ENCODE peak calls at places on chromosome 1, in seven cellular contexts. One of them, this sample, is unnamed.

GRCh38 chr1:11629626-11630025 is 24.6 kb downstream of the FBXO2 start:
- DNase-seq in fibroblast of mammary gland: peak
- DNase-seq in HS-27A: no peak
- DNase-seq in aorta: no peak
- DNase-seq in GM20000: no peak
- DNase-seq in activated B cell treated with CpG ODN at 0.5 μM for 24 hours: no peak
- DNase-seq in neural crest cell: no peak
- DNase-seq in this sample: no peak

GRCh38 chr1:26175346-26175745 is 1.9 kb upstream of the CNKSR1 start:
- DNase-seq in fibroblast of mammary gland: no peak
- DNase-seq in GM20000: no peak
- DNase-seq in aorta: no peak
- DNase-seq in activated B cell treated with CpG ODN at 0.5 μM for 24 hours: no peak
- DNase-seq in HS-27A: no peak
- DNase-seq in neural crest cell: no peak
- DNase-seq in this sample: no peak

GRCh38 chr1:81703736-81704463 is 96.8 kb upstream of the ADGRL2 start:
- DNase-seq in fibroblast of mammary gland: peak
- DNase-seq in HS-27A: no peak
- DNase-seq in activated B cell treated with CpG ODN at 0.5 μM for 24 hours: no peak
- DNase-seq in GM20000: no peak
- DNase-seq in neural crest cell: no peak
- DNase-seq in aorta: no peak
- DNase-seq in this sample: no peak

GRCh38 chr1:2378441-2378851 is 12.9 kb downstream of the MORN1 start:
- DNase-seq in aorta: peak
- DNase-seq in HS-27A: no peak
- DNase-seq in activated B cell treated with CpG ODN at 0.5 μM for 24 hours: no peak
- DNase-seq in neural crest cell: no peak
- DNase-seq in GM20000: no peak
- DNase-seq in fibroblast of mammary gland: no peak
- DNase-seq in this sample: no peak

GRCh38 chr1:244002721-244003120 is 48.4 kb upstream of the ZBTB18 start:
- DNase-seq in activated B cell treated with CpG ODN at 0.5 μM for 24 hours: no peak
- DNase-seq in fibroblast of mammary gland: no peak
- DNase-seq in neural crest cell: no peak
- DNase-seq in aorta: no peak
- DNase-seq in GM20000: no peak
- DNase-seq in HS-27A: no peak
- DNase-seq in this sample: no peak

GRCh38 chr1:201020647-201021332 is 2.7 kb downstream of the KIF21B start:
- DNase-seq in aorta: no peak
- DNase-seq in HS-27A: no peak
- DNase-seq in fibroblast of mammary gland: no peak
- DNase-seq in activated B cell treated with CpG ODN at 0.5 μM for 24 hours: no peak
- DNase-seq in GM20000: no peak
- DNase-seq in neural crest cell: no peak
- DNase-seq in this sample: no peak

GRCh38 chr1:208183977-208184901 is 59.9 kb downstream of the PLXNA2 start:
- DNase-seq in aorta: peak
- DNase-seq in fibroblast of mammary gland: peak
- DNase-seq in HS-27A: peak
- DNase-seq in activated B cell treated with CpG ODN at 0.5 μM for 24 hours: no peak
- DNase-seq in GM20000: no peak
- DNase-seq in neural crest cell: no peak
- DNase-seq in this sample: no peak

GRCh38 chr1:193408782-193409293 is 222.4 kb upstream of the B3GALT2 start:
- DNase-seq in neural crest cell: no peak
- DNase-seq in aorta: peak
- DNase-seq in GM20000: no peak
- DNase-seq in fibroblast of mammary gland: peak
- DNase-seq in HS-27A: peak
- DNase-seq in activated B cell treated with CpG ODN at 0.5 μM for 24 hours: no peak
- DNase-seq in this sample: no peak

GRCh38 chr1:32933742-32934322 is 30.8 kb downstream of the RNF19B start:
- DNase-seq in fibroblast of mammary gland: no peak
- DNase-seq in neural crest cell: no peak
- DNase-seq in aorta: no peak
- DNase-seq in GM20000: no peak
- DNase-seq in activated B cell treated with CpG ODN at 0.5 μM for 24 hours: no peak
- DNase-seq in HS-27A: no peak
- DNase-seq in this sample: no peak

GRCh38 chr1:5001466-5001865 is 347.1 kb downstream of the AJAP1 start:
- DNase-seq in neural crest cell: peak
- DNase-seq in fibroblast of mammary gland: no peak
- DNase-seq in activated B cell treated with CpG ODN at 0.5 μM for 24 hours: no peak
- DNase-seq in GM20000: no peak
- DNase-seq in HS-27A: no peak
- DNase-seq in aorta: no peak
- DNase-seq in this sample: no peak

GRCh38 chr1:31011719-31012118 is 53.8 kb downstream of the PUM1 start:
- DNase-seq in fibroblast of mammary gland: no peak
- DNase-seq in GM20000: no peak
- DNase-seq in HS-27A: no peak
- DNase-seq in aorta: no peak
- DNase-seq in neural crest cell: no peak
- DNase-seq in activated B cell treated with CpG ODN at 0.5 μM for 24 hours: no peak
- DNase-seq in this sample: no peak

GRCh38 chr1:212091438-212092121 is 56.0 kb downstream of the DTL start:
- DNase-seq in aorta: no peak
- DNase-seq in GM20000: no peak
- DNase-seq in activated B cell treated with CpG ODN at 0.5 μM for 24 hours: no peak
- DNase-seq in neural crest cell: no peak
- DNase-seq in HS-27A: no peak
- DNase-seq in fibroblast of mammary gland: no peak
- DNase-seq in this sample: no peak

GRCh38 chr1:29542476-29543015 is 306.2 kb downstream of the PTPRU start:
- DNase-seq in neural crest cell: no peak
- DNase-seq in aorta: no peak
- DNase-seq in HS-27A: no peak
- DNase-seq in activated B cell treated with CpG ODN at 0.5 μM for 24 hours: no peak
- DNase-seq in fibroblast of mammary gland: no peak
- DNase-seq in GM20000: no peak
- DNase-seq in this sample: no peak

GRCh38 chr1:21604208-21604957 is 64.8 kb downstream of the RAP1GAP start:
- DNase-seq in fibroblast of mammary gland: no peak
- DNase-seq in aorta: no peak
- DNase-seq in neural crest cell: no peak
- DNase-seq in HS-27A: no peak
- DNase-seq in GM20000: no peak
- DNase-seq in activated B cell treated with CpG ODN at 0.5 μM for 24 hours: no peak
- DNase-seq in this sample: no peak

GRCh38 chr1:224769987-224770693 is 154.0 kb downstream of the CNIH3 start:
- DNase-seq in GM20000: no peak
- DNase-seq in activated B cell treated with CpG ODN at 0.5 μM for 24 hours: no peak
- DNase-seq in HS-27A: peak
- DNase-seq in fibroblast of mammary gland: peak
- DNase-seq in aorta: no peak
- DNase-seq in neural crest cell: no peak
- DNase-seq in this sample: no peak

GRCh38 chr1:7566417-7567375 is 204.4 kb upstream of the VAMP3 start:
- DNase-seq in activated B cell treated with CpG ODN at 0.5 μM for 24 hours: no peak
- DNase-seq in aorta: no peak
- DNase-seq in HS-27A: no peak
- DNase-seq in GM20000: no peak
- DNase-seq in fibroblast of mammary gland: no peak
- DNase-seq in neural crest cell: no peak
- DNase-seq in this sample: no peak

GRCh38 chr1:68478662-68479061 is 18.2 kb downstream of the DEPDC1 start:
- DNase-seq in HS-27A: no peak
- DNase-seq in aorta: no peak
- DNase-seq in activated B cell treated with CpG ODN at 0.5 μM for 24 hours: no peak
- DNase-seq in neural crest cell: no peak
- DNase-seq in GM20000: no peak
- DNase-seq in fibroblast of mammary gland: no peak
- DNase-seq in this sample: no peak

GRCh38 chr1:41981796-41982195 is 63.1 kb upstream of the HIVEP3 start:
- DNase-seq in GM20000: no peak
- DNase-seq in aorta: no peak
- DNase-seq in HS-27A: no peak
- DNase-seq in activated B cell treated with CpG ODN at 0.5 μM for 24 hours: no peak
- DNase-seq in neural crest cell: no peak
- DNase-seq in fibroblast of mammary gland: no peak
- DNase-seq in this sample: no peak

GRCh38 chr1:163085904-163086268 is 16.7 kb downstream of the RGS4 start:
- DNase-seq in GM20000: no peak
- DNase-seq in fibroblast of mammary gland: peak
- DNase-seq in aorta: no peak
- DNase-seq in activated B cell treated with CpG ODN at 0.5 μM for 24 hours: no peak
- DNase-seq in HS-27A: no peak
- DNase-seq in neural crest cell: no peak
- DNase-seq in this sample: no peak

GRCh38 chr1:228734881-228735801 is at the start of gene RHOU:
- DNase-seq in activated B cell treated with CpG ODN at 0.5 μM for 24 hours: no peak
- DNase-seq in GM20000: peak
- DNase-seq in aorta: peak
- DNase-seq in HS-27A: no peak
- DNase-seq in fibroblast of mammary gland: peak
- DNase-seq in neural crest cell: peak
- DNase-seq in this sample: peak

GRCh38 chr1:75100481-75101092 is 33.6 kb upstream of the LHX8 start:
- DNase-seq in fibroblast of mammary gland: no peak
- DNase-seq in activated B cell treated with CpG ODN at 0.5 μM for 24 hours: no peak
- DNase-seq in GM20000: no peak
- DNase-seq in HS-27A: no peak
- DNase-seq in neural crest cell: no peak
- DNase-seq in aorta: no peak
- DNase-seq in this sample: no peak

GRCh38 chr1:27007909-27008582 is 4.6 kb downstream of the TENT5B start:
- DNase-seq in GM20000: no peak
- DNase-seq in aorta: no peak
- DNase-seq in activated B cell treated with CpG ODN at 0.5 μM for 24 hours: no peak
- DNase-seq in neural crest cell: no peak
- DNase-seq in HS-27A: no peak
- DNase-seq in fibroblast of mammary gland: no peak
- DNase-seq in this sample: no peak

GRCh38 chr1:180167021-180167701 is 12.5 kb downstream of the QSOX1 start:
- DNase-seq in fibroblast of mammary gland: no peak
- DNase-seq in aorta: no peak
- DNase-seq in activated B cell treated with CpG ODN at 0.5 μM for 24 hours: no peak
- DNase-seq in neural crest cell: no peak
- DNase-seq in HS-27A: no peak
- DNase-seq in GM20000: no peak
- DNase-seq in this sample: no peak

GRCh38 chr1:228277491-228278431 is 69.9 kb downstream of the OBSCN start:
- DNase-seq in neural crest cell: no peak
- DNase-seq in fibroblast of mammary gland: no peak
- DNase-seq in GM20000: no peak
- DNase-seq in HS-27A: no peak
- DNase-seq in aorta: no peak
- DNase-seq in activated B cell treated with CpG ODN at 0.5 μM for 24 hours: no peak
- DNase-seq in this sample: no peak

GRCh38 chr1:41355356-41355755 is 5.9 kb upstream of the FOXO6 start:
- DNase-seq in neural crest cell: no peak
- DNase-seq in activated B cell treated with CpG ODN at 0.5 μM for 24 hours: no peak
- DNase-seq in GM20000: no peak
- DNase-seq in aorta: no peak
- DNase-seq in HS-27A: no peak
- DNase-seq in fibroblast of mammary gland: no peak
- DNase-seq in this sample: no peak

GRCh38 chr1:170562644-170563338 is 30.8 kb downstream of the GORAB start:
- DNase-seq in fibroblast of mammary gland: peak
- DNase-seq in activated B cell treated with CpG ODN at 0.5 μM for 24 hours: no peak
- DNase-seq in GM20000: peak
- DNase-seq in aorta: peak
- DNase-seq in neural crest cell: no peak
- DNase-seq in HS-27A: peak
- DNase-seq in this sample: no peak

GRCh38 chr1:147167361-147167760 is 4.9 kb downstream of the PRKAB2 start:
- DNase-seq in aorta: no peak
- DNase-seq in GM20000: no peak
- DNase-seq in HS-27A: peak
- DNase-seq in neural crest cell: no peak
- DNase-seq in activated B cell treated with CpG ODN at 0.5 μM for 24 hours: no peak
- DNase-seq in fibroblast of mammary gland: peak
- DNase-seq in this sample: no peak

GRCh38 chr1:150999051-150999674 is 7.5 kb downstream of the MINDY1 start:
- DNase-seq in fibroblast of mammary gland: peak
- DNase-seq in neural crest cell: no peak
- DNase-seq in HS-27A: no peak
- DNase-seq in GM20000: no peak
- DNase-seq in activated B cell treated with CpG ODN at 0.5 μM for 24 hours: no peak
- DNase-seq in aorta: no peak
- DNase-seq in this sample: no peak

GRCh38 chr1:41611932-41612450 is 127.5 kb upstream of the EDN2 start:
- DNase-seq in fibroblast of mammary gland: no peak
- DNase-seq in neural crest cell: no peak
- DNase-seq in HS-27A: no peak
- DNase-seq in aorta: no peak
- DNase-seq in GM20000: no peak
- DNase-seq in activated B cell treated with CpG ODN at 0.5 μM for 24 hours: no peak
- DNase-seq in this sample: no peak

GRCh38 chr1:232044728-232045127 is 418.1 kb downstream of the DISC1 start:
- DNase-seq in aorta: no peak
- DNase-seq in activated B cell treated with CpG ODN at 0.5 μM for 24 hours: no peak
- DNase-seq in GM20000: no peak
- DNase-seq in HS-27A: no peak
- DNase-seq in fibroblast of mammary gland: no peak
- DNase-seq in neural crest cell: no peak
- DNase-seq in this sample: no peak

GRCh38 chr1:232880354-232880753 is 70.1 kb upstream of the NTPCR start:
- DNase-seq in activated B cell treated with CpG ODN at 0.5 μM for 24 hours: no peak
- DNase-seq in aorta: no peak
- DNase-seq in GM20000: no peak
- DNase-seq in fibroblast of mammary gland: peak
- DNase-seq in neural crest cell: peak
- DNase-seq in HS-27A: no peak
- DNase-seq in this sample: no peak

GRCh38 chr1:77996734-77997133 is 8.0 kb upstream of the DNAJB4 start:
- DNase-seq in fibroblast of mammary gland: no peak
- DNase-seq in aorta: no peak
- DNase-seq in neural crest cell: no peak
- DNase-seq in HS-27A: no peak
- DNase-seq in GM20000: no peak
- DNase-seq in activated B cell treated with CpG ODN at 0.5 μM for 24 hours: no peak
- DNase-seq in this sample: no peak